ENCODE peak calls at places on chromosomes 7 and 10, in nine cellular contexts. One of them, this sample, is unnamed.

GRCh38 chr10:77004917-77005564 is 632.6 kb downstream of the KCNMA1 start:
- DNase-seq in caudate nucleus: no peak
- DNase-seq in ecto neural progenitor cell: no peak
- DNase-seq in activated CD4-positive, alpha-beta T cell treated with anti-CD3 and anti-CD28 coated beads, Interleukin-2, amount 10 ng/mL, durations not matched to agents 7 days and 5 days: no peak
- DNase-seq in naive thymus-derived CD4-positive, alpha-beta T cell: no peak
- DNase-seq in stimulated activated CD4-positive, alpha-beta T cell treated with anti-CD3 and anti-CD28 coated beads, Interleukin-4, amount 100 ng/mL, for 1 hour: no peak
- DNase-seq in GM20000: peak
- DNase-seq in AG09309: peak
- DNase-seq in NCI-H2171 treated with DMSO at 0.1 percent for 48 hours: peak
- DNase-seq in this sample: peak

GRCh38 chr7:151110941-151111645 is 24.8 kb downstream of the AGAP3 start:
- DNase-seq in caudate nucleus: peak
- DNase-seq in ecto neural progenitor cell: peak
- DNase-seq in activated CD4-positive, alpha-beta T cell treated with anti-CD3 and anti-CD28 coated beads, Interleukin-2, amount 10 ng/mL, durations not matched to agents 7 days and 5 days: peak
- DNase-seq in naive thymus-derived CD4-positive, alpha-beta T cell: peak
- DNase-seq in stimulated activated CD4-positive, alpha-beta T cell treated with anti-CD3 and anti-CD28 coated beads, Interleukin-4, amount 100 ng/mL, for 1 hour: peak
- DNase-seq in GM20000: peak
- DNase-seq in AG09309: no peak
- DNase-seq in NCI-H2171 treated with DMSO at 0.1 percent for 48 hours: peak
- DNase-seq in this sample: no peak

GRCh38 chr10:66827353-66827752 is 98.5 kb upstream of the LRRTM3 start:
- DNase-seq in caudate nucleus: no peak
- DNase-seq in ecto neural progenitor cell: no peak
- DNase-seq in activated CD4-positive, alpha-beta T cell treated with anti-CD3 and anti-CD28 coated beads, Interleukin-2, amount 10 ng/mL, durations not matched to agents 7 days and 5 days: no peak
- DNase-seq in naive thymus-derived CD4-positive, alpha-beta T cell: no peak
- DNase-seq in stimulated activated CD4-positive, alpha-beta T cell treated with anti-CD3 and anti-CD28 coated beads, Interleukin-4, amount 100 ng/mL, for 1 hour: no peak
- DNase-seq in GM20000: no peak
- DNase-seq in AG09309: peak
- DNase-seq in NCI-H2171 treated with DMSO at 0.1 percent for 48 hours: no peak
- DNase-seq in this sample: peak

GRCh38 chr10:117790621-117791020 is 248.1 kb downstream of the EMX2 start:
- DNase-seq in caudate nucleus: no peak
- DNase-seq in ecto neural progenitor cell: no peak
- DNase-seq in activated CD4-positive, alpha-beta T cell treated with anti-CD3 and anti-CD28 coated beads, Interleukin-2, amount 10 ng/mL, durations not matched to agents 7 days and 5 days: no peak
- DNase-seq in naive thymus-derived CD4-positive, alpha-beta T cell: no peak
- DNase-seq in stimulated activated CD4-positive, alpha-beta T cell treated with anti-CD3 and anti-CD28 coated beads, Interleukin-4, amount 100 ng/mL, for 1 hour: no peak
- DNase-seq in GM20000: no peak
- DNase-seq in AG09309: no peak
- DNase-seq in NCI-H2171 treated with DMSO at 0.1 percent for 48 hours: no peak
- DNase-seq in this sample: no peak

GRCh38 chr7:16271990-16272665 is 149.2 kb downstream of the CRPPA start:
- DNase-seq in caudate nucleus: no peak
- DNase-seq in ecto neural progenitor cell: no peak
- DNase-seq in activated CD4-positive, alpha-beta T cell treated with anti-CD3 and anti-CD28 coated beads, Interleukin-2, amount 10 ng/mL, durations not matched to agents 7 days and 5 days: no peak
- DNase-seq in naive thymus-derived CD4-positive, alpha-beta T cell: no peak
- DNase-seq in stimulated activated CD4-positive, alpha-beta T cell treated with anti-CD3 and anti-CD28 coated beads, Interleukin-4, amount 100 ng/mL, for 1 hour: no peak
- DNase-seq in GM20000: no peak
- DNase-seq in AG09309: no peak
- DNase-seq in NCI-H2171 treated with DMSO at 0.1 percent for 48 hours: no peak
- DNase-seq in this sample: no peak

GRCh38 chr7:99310004-99310403 is 15.7 kb upstream of the ARPC1A start:
- DNase-seq in caudate nucleus: no peak
- DNase-seq in ecto neural progenitor cell: no peak
- DNase-seq in activated CD4-positive, alpha-beta T cell treated with anti-CD3 and anti-CD28 coated beads, Interleukin-2, amount 10 ng/mL, durations not matched to agents 7 days and 5 days: no peak
- DNase-seq in naive thymus-derived CD4-positive, alpha-beta T cell: no peak
- DNase-seq in stimulated activated CD4-positive, alpha-beta T cell treated with anti-CD3 and anti-CD28 coated beads, Interleukin-4, amount 100 ng/mL, for 1 hour: no peak
- DNase-seq in GM20000: no peak
- DNase-seq in AG09309: no peak
- DNase-seq in NCI-H2171 treated with DMSO at 0.1 percent for 48 hours: no peak
- DNase-seq in this sample: no peak

GRCh38 chr10:113959383-113959760 is 84.3 kb upstream of the ADRB1 start:
- DNase-seq in caudate nucleus: no peak
- DNase-seq in ecto neural progenitor cell: no peak
- DNase-seq in activated CD4-positive, alpha-beta T cell treated with anti-CD3 and anti-CD28 coated beads, Interleukin-2, amount 10 ng/mL, durations not matched to agents 7 days and 5 days: no peak
- DNase-seq in naive thymus-derived CD4-positive, alpha-beta T cell: no peak
- DNase-seq in stimulated activated CD4-positive, alpha-beta T cell treated with anti-CD3 and anti-CD28 coated beads, Interleukin-4, amount 100 ng/mL, for 1 hour: no peak
- DNase-seq in GM20000: peak
- DNase-seq in AG09309: no peak
- DNase-seq in NCI-H2171 treated with DMSO at 0.1 percent for 48 hours: no peak
- DNase-seq in this sample: no peak

GRCh38 chr7:23067271-23067670 is 38.3 kb upstream of the KLHL7 start:
- DNase-seq in caudate nucleus: no peak
- DNase-seq in ecto neural progenitor cell: no peak
- DNase-seq in activated CD4-positive, alpha-beta T cell treated with anti-CD3 and anti-CD28 coated beads, Interleukin-2, amount 10 ng/mL, durations not matched to agents 7 days and 5 days: no peak
- DNase-seq in naive thymus-derived CD4-positive, alpha-beta T cell: no peak
- DNase-seq in stimulated activated CD4-positive, alpha-beta T cell treated with anti-CD3 and anti-CD28 coated beads, Interleukin-4, amount 100 ng/mL, for 1 hour: no peak
- DNase-seq in GM20000: no peak
- DNase-seq in AG09309: peak
- DNase-seq in NCI-H2171 treated with DMSO at 0.1 percent for 48 hours: no peak
- DNase-seq in this sample: no peak

GRCh38 chr10:106520698-106521097 is 643.8 kb downstream of the SORCS1 start:
- DNase-seq in caudate nucleus: no peak
- DNase-seq in ecto neural progenitor cell: no peak
- DNase-seq in activated CD4-positive, alpha-beta T cell treated with anti-CD3 and anti-CD28 coated beads, Interleukin-2, amount 10 ng/mL, durations not matched to agents 7 days and 5 days: no peak
- DNase-seq in naive thymus-derived CD4-positive, alpha-beta T cell: no peak
- DNase-seq in stimulated activated CD4-positive, alpha-beta T cell treated with anti-CD3 and anti-CD28 coated beads, Interleukin-4, amount 100 ng/mL, for 1 hour: no peak
- DNase-seq in GM20000: no peak
- DNase-seq in AG09309: no peak
- DNase-seq in NCI-H2171 treated with DMSO at 0.1 percent for 48 hours: no peak
- DNase-seq in this sample: no peak

GRCh38 chr7:85172530-85172941 is 14.3 kb downstream of the SEMA3D start:
- DNase-seq in caudate nucleus: no peak
- DNase-seq in ecto neural progenitor cell: no peak
- DNase-seq in activated CD4-positive, alpha-beta T cell treated with anti-CD3 and anti-CD28 coated beads, Interleukin-2, amount 10 ng/mL, durations not matched to agents 7 days and 5 days: no peak
- DNase-seq in naive thymus-derived CD4-positive, alpha-beta T cell: no peak
- DNase-seq in stimulated activated CD4-positive, alpha-beta T cell treated with anti-CD3 and anti-CD28 coated beads, Interleukin-4, amount 100 ng/mL, for 1 hour: no peak
- DNase-seq in GM20000: no peak
- DNase-seq in AG09309: no peak
- DNase-seq in NCI-H2171 treated with DMSO at 0.1 percent for 48 hours: no peak
- DNase-seq in this sample: no peak

GRCh38 chr10:34539533-34540315 is 275.4 kb downstream of the PARD3 start:
- DNase-seq in caudate nucleus: no peak
- DNase-seq in ecto neural progenitor cell: no peak
- DNase-seq in activated CD4-positive, alpha-beta T cell treated with anti-CD3 and anti-CD28 coated beads, Interleukin-2, amount 10 ng/mL, durations not matched to agents 7 days and 5 days: no peak
- DNase-seq in naive thymus-derived CD4-positive, alpha-beta T cell: no peak
- DNase-seq in stimulated activated CD4-positive, alpha-beta T cell treated with anti-CD3 and anti-CD28 coated beads, Interleukin-4, amount 100 ng/mL, for 1 hour: no peak
- DNase-seq in GM20000: no peak
- DNase-seq in AG09309: peak
- DNase-seq in NCI-H2171 treated with DMSO at 0.1 percent for 48 hours: no peak
- DNase-seq in this sample: no peak

GRCh38 chr10:14543048-14543903 is 212.6 kb upstream of the FRMD4A start:
- DNase-seq in caudate nucleus: no peak
- DNase-seq in ecto neural progenitor cell: no peak
- DNase-seq in activated CD4-positive, alpha-beta T cell treated with anti-CD3 and anti-CD28 coated beads, Interleukin-2, amount 10 ng/mL, durations not matched to agents 7 days and 5 days: peak
- DNase-seq in naive thymus-derived CD4-positive, alpha-beta T cell: peak
- DNase-seq in stimulated activated CD4-positive, alpha-beta T cell treated with anti-CD3 and anti-CD28 coated beads, Interleukin-4, amount 100 ng/mL, for 1 hour: no peak
- DNase-seq in GM20000: no peak
- DNase-seq in AG09309: no peak
- DNase-seq in NCI-H2171 treated with DMSO at 0.1 percent for 48 hours: no peak
- DNase-seq in this sample: no peak

GRCh38 chr10:78853864-78854263 is 214.9 kb upstream of the ZMIZ1 start:
- DNase-seq in caudate nucleus: no peak
- DNase-seq in ecto neural progenitor cell: no peak
- DNase-seq in activated CD4-positive, alpha-beta T cell treated with anti-CD3 and anti-CD28 coated beads, Interleukin-2, amount 10 ng/mL, durations not matched to agents 7 days and 5 days: no peak
- DNase-seq in naive thymus-derived CD4-positive, alpha-beta T cell: no peak
- DNase-seq in stimulated activated CD4-positive, alpha-beta T cell treated with anti-CD3 and anti-CD28 coated beads, Interleukin-4, amount 100 ng/mL, for 1 hour: no peak
- DNase-seq in GM20000: no peak
- DNase-seq in AG09309: no peak
- DNase-seq in NCI-H2171 treated with DMSO at 0.1 percent for 48 hours: no peak
- DNase-seq in this sample: no peak